ENCODE peak calls at places on chromosomes 6 and 20, in five cellular contexts. One of them, this sample, is unnamed.

GRCh38 chr6:105872244-105872643 is 213.9 kb upstream of the PRDM1 start:
- DNase-seq in NCI-H82: no peak
- DNase-seq in EH: no peak
- DNase-seq in CD8-positive, alpha-beta T cell: no peak
- DNase-seq in GM04504: no peak
- DNase-seq in this sample: no peak

GRCh38 chr6:127811939-127812338 is 88.9 kb downstream of the THEMIS start:
- DNase-seq in NCI-H82: peak
- DNase-seq in EH: no peak
- DNase-seq in CD8-positive, alpha-beta T cell: peak
- DNase-seq in GM04504: no peak
- DNase-seq in this sample: no peak

GRCh38 chr20:32536861-32537656 is 48.1 kb downstream of the NOL4L start:
- DNase-seq in NCI-H82: no peak
- DNase-seq in EH: no peak
- DNase-seq in CD8-positive, alpha-beta T cell: peak
- DNase-seq in GM04504: no peak
- DNase-seq in this sample: no peak

GRCh38 chr6:24583463-24584389 is 62.3 kb downstream of the KIAA0319 start:
- DNase-seq in NCI-H82: peak
- DNase-seq in EH: peak
- DNase-seq in CD8-positive, alpha-beta T cell: peak
- DNase-seq in GM04504: peak
- DNase-seq in this sample: peak

GRCh38 chr20:14413835-14414234 is 76.4 kb upstream of the FLRT3 start:
- DNase-seq in NCI-H82: no peak
- DNase-seq in EH: no peak
- DNase-seq in CD8-positive, alpha-beta T cell: no peak
- DNase-seq in GM04504: no peak
- DNase-seq in this sample: no peak

GRCh38 chr6:26155066-26155925 is 68.1 kb downstream of the HFE start:
- DNase-seq in NCI-H82: peak
- DNase-seq in EH: peak
- DNase-seq in CD8-positive, alpha-beta T cell: no peak
- DNase-seq in GM04504: no peak
- DNase-seq in this sample: no peak

GRCh38 chr6:34027445-34027936 is 118.4 kb downstream of the GRM4 start:
- DNase-seq in NCI-H82: peak
- DNase-seq in EH: peak
- DNase-seq in CD8-positive, alpha-beta T cell: peak
- DNase-seq in GM04504: no peak
- DNase-seq in this sample: no peak

GRCh38 chr6:168125429-168126001 is 46.5 kb upstream of the FRMD1 start:
- DNase-seq in NCI-H82: no peak
- DNase-seq in EH: no peak
- DNase-seq in CD8-positive, alpha-beta T cell: no peak
- DNase-seq in GM04504: no peak
- DNase-seq in this sample: no peak

GRCh38 chr6:7389162-7389450 is 436 bp downstream of the CAGE1 start:
- DNase-seq in NCI-H82: no peak
- DNase-seq in EH: no peak
- DNase-seq in CD8-positive, alpha-beta T cell: no peak
- DNase-seq in GM04504: no peak
- DNase-seq in this sample: peak

GRCh38 chr6:71288228-71289038 is at the start of gene OGFRL1:
- DNase-seq in NCI-H82: peak
- DNase-seq in EH: peak
- DNase-seq in CD8-positive, alpha-beta T cell: peak
- DNase-seq in GM04504: peak
- DNase-seq in this sample: peak

This sample was measured in AG09319.